ENCODE peak calls at places on chromosomes 13 and 19, in nine cellular contexts. I, E, T, Q, L, U, S, N and K are unnamed samples.

GRCh38 chr19:6478815-6479214 is 2.8 kb downstream of the DENND1C start:
- DNase-seq in I (no peak), E (no peak), T (no peak), Q (no peak), L (no peak), U (no peak), S (no peak), N (no peak), K (no peak)

GRCh38 chr13:48950507-48950886 is 25.2 kb upstream of the FNDC3A start:
- DNase-seq in I (no peak), E (no peak), T (no peak), Q (no peak), L (no peak), U (peak), S (no peak), N (no peak), K (no peak)

GRCh38 chr19:47210689-47211316 is 20.2 kb downstream of the BBC3 start:
- DNase-seq in I (peak), E (peak), T (peak), Q (peak), L (peak), U (no peak), S (peak), N (peak), K (peak)

GRCh38 chr13:76683168-76683567 is 203.0 kb downstream of the KCTD12 start:
- DNase-seq in I (no peak), E (no peak), T (no peak), Q (no peak), L (no peak), U (no peak), S (no peak), N (no peak), K (no peak)

GRCh38 chr13:99417151-99417820 is 84.0 kb upstream of the TM9SF2 start:
- DNase-seq in I (no peak), E (no peak), T (peak), Q (no peak), L (no peak), U (no peak), S (no peak), N (no peak), K (no peak)

GRCh38 chr13:40206241-40207109 is 460.0 kb downstream of the FOXO1 start:
- DNase-seq in I (peak), E (peak), T (no peak), Q (no peak), L (peak), U (peak), S (no peak), N (no peak), K (no peak)

GRCh38 chr13:43240278-43240677 is 216.9 kb downstream of the DNAJC15 start:
- DNase-seq in I (no peak), E (no peak), T (no peak), Q (no peak), L (peak), U (no peak), S (no peak), N (no peak), K (no peak)

GRCh38 chr13:101698400-101698799 is 245.9 kb downstream of the ITGBL1 start:
- DNase-seq in I (no peak), E (no peak), T (no peak), Q (no peak), L (no peak), U (peak), S (no peak), N (no peak), K (no peak)

GRCh38 chr13:101341464-101341863 is 74.8 kb downstream of the NALCN start:
- DNase-seq in I (no peak), E (no peak), T (no peak), Q (no peak), L (no peak), U (no peak), S (no peak), N (no peak), K (no peak)

GRCh38 chr13:46146898-46147297 is 35.1 kb downstream of the LCP1 start:
- DNase-seq in I (no peak), E (no peak), T (peak), Q (no peak), L (no peak), U (no peak), S (peak), N (no peak), K (no peak)

GRCh38 chr19:52638601-52639000 is 446 bp upstream of the ZNF83 start:
- DNase-seq in I (no peak), E (peak), T (no peak), Q (no peak), L (peak), U (no peak), S (no peak), N (peak), K (peak)

GRCh38 chr19:15934332-15935078 is at the start of gene CYP4F11:
- DNase-seq in I (no peak), E (peak), T (no peak), Q (no peak), L (peak), U (peak), S (no peak), N (no peak), K (no peak)

GRCh38 chr13:93559718-93560117 is 333.1 kb downstream of the GPC6 start:
- DNase-seq in I (no peak), E (no peak), T (no peak), Q (peak), L (no peak), U (peak), S (no peak), N (no peak), K (no peak)

GRCh38 chr19:50835785-50836542 is 2.6 kb upstream of the KLK15 start:
- DNase-seq in I (peak), E (no peak), T (peak), Q (no peak), L (peak), U (peak), S (peak), N (peak), K (peak)

GRCh38 chr19:41195675-41196497 is 2.9 kb downstream of the CYP2S1 start:
- DNase-seq in I (no peak), E (no peak), T (no peak), Q (no peak), L (peak), U (peak), S (no peak), N (no peak), K (no peak)

GRCh38 chr13:25927966-25928365 is 123.8 kb downstream of the SHISA2 start:
- DNase-seq in I (no peak), E (no peak), T (peak), Q (no peak), L (no peak), U (no peak), S (no peak), N (no peak), K (no peak)

GRCh38 chr13:40059540-40060232 is 404.2 kb downstream of the COG6 start:
- DNase-seq in I (no peak), E (no peak), T (no peak), Q (no peak), L (no peak), U (peak), S (no peak), N (no peak), K (no peak)

GRCh38 chr13:35818577-35819165 is 312.5 kb downstream of the DCLK1 start:
- DNase-seq in I (no peak), E (no peak), T (no peak), Q (peak), L (peak), U (no peak), S (no peak), N (no peak), K (no peak)

GRCh38 chr13:96984061-96984508 is 10.2 kb downstream of the OXGR1 start:
- DNase-seq in I (peak), E (peak), T (no peak), Q (no peak), L (peak), U (peak), S (no peak), N (no peak), K (no peak)

GRCh38 chr13:90787007-90787406 is 560.5 kb upstream of the MIR17HG start:
- DNase-seq in I (no peak), E (no peak), T (no peak), Q (no peak), L (no peak), U (no peak), S (no peak), N (no peak), K (no peak)

GRCh38 chr19:41299046-41299754 is 10.8 kb upstream of the CCDC97 start:
- DNase-seq in I (no peak), E (peak), T (no peak), Q (no peak), L (no peak), U (no peak), S (no peak), N (no peak), K (peak)

GRCh38 chr13:99693351-99693750 is 192.1 kb downstream of the TM9SF2 start:
- DNase-seq in I (no peak), E (no peak), T (peak), Q (no peak), L (no peak), U (no peak), S (no peak), N (no peak), K (no peak)

GRCh38 chr13:44103721-44104490 is 224.2 kb downstream of the LACC1 start:
- DNase-seq in I (no peak), E (no peak), T (no peak), Q (no peak), L (no peak), U (peak), S (no peak), N (no peak), K (no peak)

GRCh38 chr19:15291666-15292065 is 40.7 kb downstream of the BRD4 start:
- DNase-seq in I (no peak), E (no peak), T (no peak), Q (no peak), L (no peak), U (no peak), S (no peak), N (no peak), K (no peak)

GRCh38 chr13:45416521-45417125 is 1.6 kb downstream of the SLC25A30 start:
- DNase-seq in I (no peak), E (no peak), T (no peak), Q (no peak), L (no peak), U (no peak), S (no peak), N (no peak), K (no peak)

GRCh38 chr19:47284324-47284899 is 9.7 kb downstream of the INAFM1 start:
- DNase-seq in I (peak), E (no peak), T (peak), Q (no peak), L (no peak), U (no peak), S (peak), N (no peak), K (no peak)

GRCh38 chr13:82772802-82773201 is 1109.5 kb downstream of the SLITRK1 start:
- DNase-seq in I (no peak), E (no peak), T (no peak), Q (peak), L (no peak), U (no peak), S (no peak), N (no peak), K (no peak)

GRCh38 chr19:7894612-7895309 is 6.5 kb downstream of the LRRC8E start:
- DNase-seq in I (no peak), E (no peak), T (no peak), Q (no peak), L (no peak), U (no peak), S (no peak), N (no peak), K (no peak)

GRCh38 chr19:41324921-41325639 is 15.1 kb downstream of the CCDC97 start:
- DNase-seq in I (no peak), E (peak), T (peak), Q (no peak), L (no peak), U (no peak), S (no peak), N (no peak), K (peak)

GRCh38 chr13:71998223-71998622 is 131.2 kb upstream of the DACH1 start:
- DNase-seq in I (no peak), E (no peak), T (no peak), Q (no peak), L (no peak), U (no peak), S (no peak), N (no peak), K (no peak)

GRCh38 chr13:94122300-94122699 is 357.2 kb downstream of the DCT start:
- DNase-seq in I (no peak), E (no peak), T (no peak), Q (no peak), L (no peak), U (no peak), S (no peak), N (no peak), K (no peak)

GRCh38 chr19:38417544-38418506 is 8.2 kb downstream of the RASGRP4 start:
- DNase-seq in I (peak), E (peak), T (no peak), Q (no peak), L (peak), U (no peak), S (peak), N (peak), K (peak)

GRCh38 chr19:42555801-42556200 is 27.5 kb upstream of the CEACAM1 start:
- DNase-seq in I (no peak), E (no peak), T (no peak), Q (no peak), L (no peak), U (no peak), S (no peak), N (no peak), K (no peak)

GRCh38 chr13:62250501-62251175 is 835.0 kb upstream of the PCDH20 start:
- DNase-seq in I (no peak), E (no peak), T (no peak), Q (no peak), L (no peak), U (no peak), S (no peak), N (no peak), K (no peak)

GRCh38 chr13:36599641-36600040 is 74.2 kb upstream of the SERTM1 start:
- DNase-seq in I (no peak), E (no peak), T (no peak), Q (no peak), L (no peak), U (no peak), S (no peak), N (no peak), K (no peak)

DNA sequence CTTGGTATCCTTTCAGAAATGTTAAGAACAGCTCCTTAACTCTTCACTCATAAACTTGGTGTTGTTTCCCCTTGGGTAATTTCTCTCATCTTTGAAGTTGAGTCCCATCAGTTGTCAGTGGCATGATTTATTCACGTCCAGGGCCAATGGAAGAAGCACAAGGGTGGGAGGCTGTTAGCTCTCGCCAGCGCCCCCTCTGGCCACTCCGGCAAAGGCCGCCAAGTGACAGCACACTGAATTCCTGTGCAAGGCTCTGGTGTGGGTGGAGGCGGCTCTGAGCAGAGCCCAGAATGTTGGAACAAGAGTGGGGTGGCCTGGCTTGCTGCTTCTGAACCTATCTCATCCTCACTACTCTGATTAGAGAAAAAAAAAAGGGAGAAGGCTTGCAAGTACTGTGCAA is 13.1 kb upstream of the MEDAG start:
- DNase-seq in I (no peak), E (peak), T (peak), Q (no peak), L (no peak), U (no peak), S (peak), N (no peak), K (no peak)
- TF ChIP-seq CTCF in I (peak), E (no peak), T (peak), Q (peak), L (peak), U (peak), S (peak), N (no peak), K (peak)

GRCh38 chr19:19475845-19476828 is 39.2 kb downstream of the TSSK6 start:
- DNase-seq in I (no peak), E (no peak), T (peak), Q (no peak), L (no peak), U (no peak), S (no peak), N (no peak), K (no peak)
- TF ChIP-seq CTCF in I (no peak), E (no peak), T (peak), Q (peak), L (no peak), U (peak), S (peak), N (no peak), K (peak)

GRCh38 chr13:110922506-110922905 is 7.6 kb upstream of the ANKRD10 start:
- DNase-seq in I (no peak), E (no peak), T (no peak), Q (no peak), L (no peak), U (no peak), S (no peak), N (no peak), K (no peak)
- TF ChIP-seq CTCF in I (no peak), E (no peak), T (no peak), Q (no peak), L (no peak), U (no peak), S (no peak), N (no peak), K (no peak)

DNA sequence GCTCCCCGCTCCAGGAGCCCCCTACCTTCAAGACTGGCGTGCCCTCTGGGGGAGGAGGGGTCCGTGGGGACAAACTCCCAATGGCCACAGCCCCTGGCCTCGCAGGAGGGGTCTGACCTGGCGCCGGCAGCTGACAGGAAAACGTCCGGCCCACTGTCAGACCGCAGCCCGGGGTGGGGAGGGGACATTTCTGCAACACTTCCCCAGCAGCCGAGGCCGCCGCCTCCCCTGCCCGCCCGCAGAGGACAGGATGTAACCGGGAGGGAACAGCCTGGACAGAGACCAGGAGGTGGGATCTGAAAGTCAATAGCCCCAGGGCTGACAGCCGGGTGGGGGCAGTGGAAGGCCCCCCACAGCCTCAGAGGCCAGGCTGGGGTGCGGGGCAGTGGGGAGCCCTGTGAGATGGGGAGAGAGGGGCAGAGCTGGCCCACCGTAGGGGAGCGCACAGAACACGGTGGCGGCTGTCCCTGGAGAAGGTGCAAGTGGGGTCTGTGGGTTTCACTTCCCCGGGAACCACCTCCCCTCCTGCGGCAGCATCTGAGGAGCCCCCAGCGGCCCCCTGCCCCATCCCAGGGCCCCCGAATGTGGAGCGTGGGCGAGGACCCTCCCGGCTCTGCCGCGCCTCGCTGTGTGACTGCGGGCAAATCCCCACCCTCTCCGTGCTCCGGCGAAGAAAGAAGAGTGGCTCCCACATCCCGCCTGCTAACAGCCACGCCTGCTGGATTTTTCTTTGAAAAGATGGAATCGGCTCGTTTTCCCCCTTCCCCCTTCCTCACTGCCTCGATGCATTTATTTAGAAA is at the start of gene PEAK3:
- DNase-seq in I (peak), E (peak), T (peak), Q (no peak), L (peak), U (no peak), S (peak), N (no peak), K (peak)
- TF ChIP-seq CTCF in I (no peak), E (no peak), T (no peak), Q (no peak), L (no peak), U (no peak), S (no peak), N (no peak), K (no peak)